ENCODE peak calls at places on chromosome 20, in four cellular contexts. Z, J, Q and H are unnamed samples.

GRCh38 chr20:59087829-59088433 is 45.3 kb upstream of the PRELID3B start:
- DNase-seq in Z (peak), J (peak), Q (peak), H (no peak)

GRCh38 chr20:48612335-48612734 is 215.5 kb downstream of the PREX1 start:
- DNase-seq in Z (no peak), J (no peak), Q (no peak), H (no peak)

GRCh38 chr20:60104980-60105379 is 146.8 kb downstream of the CDH26 start:
- DNase-seq in Z (no peak), J (no peak), Q (no peak), H (no peak)

GRCh38 chr20:14866841-14867514 is 529.6 kb upstream of the FLRT3 start:
- DNase-seq in Z (no peak), J (no peak), Q (no peak), H (no peak)

GRCh38 chr20:41395669-41396664 is 29.3 kb upstream of the EMILIN3 start:
- DNase-seq in Z (no peak), J (no peak), Q (no peak), H (no peak)

GRCh38 chr20:49825521-49826033 is 12.9 kb downstream of the SLC9A8 start:
- DNase-seq in Z (no peak), J (no peak), Q (no peak), H (no peak)

GRCh38 chr20:18166241-18166881 is 28.7 kb downstream of the KAT14 start:
- DNase-seq in Z (no peak), J (no peak), Q (no peak), H (no peak)

GRCh38 chr20:44392776-44393607 is 37.5 kb downstream of the HNF4A start:
- DNase-seq in Z (no peak), J (no peak), Q (no peak), H (no peak)

GRCh38 chr20:39778847-39779641 is 816.9 kb downstream of the DHX35 start:
- DNase-seq in Z (no peak), J (no peak), Q (no peak), H (no peak)

GRCh38 chr20:45372646-45373352 is 5.3 kb downstream of the TP53TG5 start:
- DNase-seq in Z (no peak), J (no peak), Q (no peak), H (no peak)

GRCh38 chr20:63121749-63122405 is 94.1 kb downstream of the YTHDF1 start:
- DNase-seq in Z (no peak), J (no peak), Q (no peak), H (no peak)

GRCh38 chr20:7090001-7090400 is 322.5 kb downstream of the BMP2 start:
- DNase-seq in Z (no peak), J (no peak), Q (no peak), H (no peak)

GRCh38 chr20:34343458-34344255 is 19.4 kb upstream of the ITCH start:
- DNase-seq in Z (no peak), J (no peak), Q (no peak), H (no peak)

GRCh38 chr20:37351689-37352610 is 6.0 kb downstream of the SRC start:
- DNase-seq in Z (no peak), J (no peak), Q (no peak), H (no peak)

GRCh38 chr20:10476319-10476724 is 41.2 kb downstream of the SLX4IP start:
- DNase-seq in Z (no peak), J (no peak), Q (no peak), H (no peak)

GRCh38 chr20:14696937-14697336 is 359.5 kb upstream of the FLRT3 start:
- DNase-seq in Z (no peak), J (no peak), Q (no peak), H (no peak)

GRCh38 chr20:51640743-51641142 is 98.2 kb upstream of the NFATC2 start:
- DNase-seq in Z (no peak), J (no peak), Q (no peak), H (no peak)

GRCh38 chr20:32976746-32977145 is 27.5 kb downstream of the SUN5 start:
- DNase-seq in Z (no peak), J (no peak), Q (no peak), H (no peak)

GRCh38 chr20:32007787-32008616 is 2.2 kb upstream of the CCM2L start:
- DNase-seq in Z (no peak), J (no peak), Q (no peak), H (no peak)

GRCh38 chr20:61127311-61128044 is 124.6 kb upstream of the CDH4 start:
- DNase-seq in Z (peak), J (no peak), Q (no peak), H (peak)

GRCh38 chr20:32564921-32565734 is 20.0 kb downstream of the NOL4L start:
- DNase-seq in Z (no peak), J (no peak), Q (no peak), H (no peak)

GRCh38 chr20:63501818-63502670 is 3.2 kb upstream of the EEF1A2 start:
- DNase-seq in Z (no peak), J (peak), Q (no peak), H (no peak)

GRCh38 chr20:12391099-12391498 is 473.4 kb downstream of the BTBD3 start:
- DNase-seq in Z (no peak), J (no peak), Q (no peak), H (no peak)

GRCh38 chr20:17626217-17627007 is 55.6 kb downstream of the RRBP1 start:
- DNase-seq in Z (no peak), J (no peak), Q (no peak), H (no peak)

GRCh38 chr20:62734881-62735280 is 26.2 kb downstream of the NTSR1 start:
- DNase-seq in Z (no peak), J (no peak), Q (no peak), H (no peak)

GRCh38 chr20:57958050-57958420 is 248.2 kb upstream of the PMEPA1 start:
- DNase-seq in Z (no peak), J (no peak), Q (no peak), H (no peak)

GRCh38 chr20:63106765-63107448 is 100.1 kb upstream of the BHLHE23 start:
- DNase-seq in Z (no peak), J (no peak), Q (no peak), H (no peak)

GRCh38 chr20:1005452-1006027 is 3.4 kb upstream of the RSPO4 start:
- DNase-seq in Z (peak), J (no peak), Q (no peak), H (no peak)

GRCh38 chr20:31707994-31708744 is 14.5 kb downstream of the BCL2L1 start:
- DNase-seq in Z (peak), J (no peak), Q (no peak), H (no peak)

GRCh38 chr20:16115891-16116577 is 457.2 kb downstream of the KIF16B start:
- DNase-seq in Z (no peak), J (no peak), Q (no peak), H (no peak)

GRCh38 chr20:43946659-43947315 is 32.1 kb downstream of the TOX2 start:
- DNase-seq in Z (no peak), J (no peak), Q (no peak), H (no peak)

GRCh38 chr20:38242848-38243449 is 17.6 kb downstream of the KIAA1755 start:
- DNase-seq in Z (peak), J (no peak), Q (no peak), H (no peak)

GRCh38 chr20:43096471-43096870 is 93.2 kb downstream of the PTPRT start:
- DNase-seq in Z (no peak), J (no peak), Q (no peak), H (no peak)

GRCh38 chr20:12700701-12701100 is 308.1 kb upstream of the SPTLC3 start:
- DNase-seq in Z (no peak), J (no peak), Q (no peak), H (no peak)

GRCh38 chr20:49385471-49385870 is 97.0 kb downstream of the KCNB1 start:
- DNase-seq in Z (peak), J (no peak), Q (no peak), H (no peak)

GRCh38 chr20:13261460-13262301 is 40.6 kb downstream of the ISM1 start:
- DNase-seq in Z (peak), J (peak), Q (no peak), H (no peak)

GRCh38 chr20:46894579-46894958 is at the start of gene EYA2:
- DNase-seq in Z (peak), J (peak), Q (no peak), H (no peak)

GRCh38 chr20:36303020-36303595 is 3.0 kb upstream of the DLGAP4 start:
- DNase-seq in Z (no peak), J (no peak), Q (no peak), H (no peak)

GRCh38 chr20:6588296-6588695 is 179.2 kb upstream of the BMP2 start:
- DNase-seq in Z (no peak), J (no peak), Q (no peak), H (no peak)

GRCh38 chr20:4470375-4470774 is 251.3 kb upstream of the PRND start:
- DNase-seq in Z (no peak), J (no peak), Q (peak), H (peak)
- TF ChIP-seq CTCF in Z (no peak), J (no peak), Q (peak), H (peak)

DNA sequence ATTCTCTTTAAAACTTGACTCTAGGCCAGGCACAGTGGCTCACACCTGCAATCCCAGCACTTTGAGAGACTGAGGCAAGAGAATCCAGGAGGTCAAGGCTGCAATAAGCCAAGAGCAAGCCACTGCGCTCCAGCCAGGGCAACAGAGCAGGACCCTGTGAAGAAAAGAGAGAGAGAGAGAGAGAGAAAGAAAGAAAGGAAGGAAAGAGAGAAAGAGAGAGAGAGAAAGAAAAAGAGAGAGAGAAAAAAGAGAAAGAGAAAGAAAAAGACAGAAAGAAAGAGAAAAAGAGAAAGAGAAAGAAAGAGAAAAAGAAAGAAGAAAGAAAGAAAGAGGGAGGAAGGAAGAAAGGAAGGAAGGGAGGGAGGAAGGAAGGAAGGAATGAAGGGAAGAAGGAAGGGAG is 76.7 kb downstream of the RIN2 start:
- DNase-seq in Z (no peak), J (no peak), Q (no peak), H (no peak)
- TF ChIP-seq CTCF in Z (no peak), J (no peak), Q (no peak), H (no peak)

GRCh38 chr20:2208897-2209296 is 86.9 kb upstream of the TGM3 start:
- DNase-seq in Z (no peak), J (no peak), Q (no peak), H (no peak)

GRCh38 chr20:2210646-2211556 is 84.9 kb upstream of the TGM3 start:
- DNase-seq in Z (peak), J (no peak), Q (no peak), H (peak)

GRCh38 chr20:2204021-2204420 is 91.8 kb upstream of the TGM3 start:
- DNase-seq in Z (no peak), J (no peak), Q (no peak), H (no peak)

GRCh38 chr20:2206957-2207769 is 88.6 kb upstream of the TGM3 start:
- DNase-seq in Z (peak), J (peak), Q (no peak), H (peak)

DNA sequence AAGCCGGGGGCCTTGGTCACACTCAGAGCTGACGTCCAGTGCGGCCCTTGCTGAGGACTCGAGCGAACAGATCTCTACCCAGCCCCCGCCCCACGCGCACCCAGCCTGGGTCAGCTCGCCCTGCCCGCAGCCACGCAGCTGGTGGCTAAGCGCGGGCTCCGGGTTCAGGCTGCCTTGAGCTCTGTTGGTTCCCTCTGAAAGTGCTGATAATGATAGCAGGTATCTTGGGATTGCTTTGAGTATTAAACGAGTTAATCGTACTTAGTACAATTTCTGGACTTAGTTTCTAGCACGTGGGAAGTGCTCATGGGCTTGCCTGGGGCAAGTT is 88.1 kb upstream of the TGM3 start:
- DNase-seq in Z (no peak), J (no peak), Q (no peak), H (no peak)
- TF ChIP-seq CTCF in Z (peak), J (peak), Q (no peak), H (no peak)

GRCh38 chr20:53594068-53595017 is 704 bp upstream of the ZNF217 start:
- DNase-seq in Z (peak), J (peak), Q (peak), H (peak)
- TF ChIP-seq CTCF in Z (peak), J (peak), Q (no peak), H (no peak)